ENCODE peak calls at places on chromosomes 16 and 17, in five cellular contexts. G, L, E, W and R are unnamed samples. For H3K27me3 and H3K36me3, the result is how much of the 10 kb centered on the place peaks cover.

GRCh38 chr17:17740627-17741237 is 59.5 kb downstream of the RAI1 start:
- DNase-seq in L (no peak), G (no peak), W (no peak), E (no peak), R (no peak)

GRCh38 chr17:58335779-58336455 is 7.3 kb upstream of the TSPOAP1 start:
- DNase-seq in W (peak), E (peak), L (no peak), G (no peak), R (no peak)

GRCh38 chr16:1451702-1452392 is 7.5 kb upstream of the CCDC154 start:
- DNase-seq in E (no peak), W (no peak), L (no peak), G (no peak), R (no peak)

GRCh38 chr16:12646490-12647274 is 157.0 kb downstream of the CPPED1 start:
- DNase-seq in L (no peak), W (no peak), E (no peak), G (no peak), R (no peak)

GRCh38 chr16:51237207-51237606 is 86.1 kb upstream of the SALL1 start:
- DNase-seq in L (no peak), G (no peak), E (no peak), W (no peak), R (no peak)

GRCh38 chr16:17318200-17318599 is 152.6 kb downstream of the XYLT1 start:
- DNase-seq in W (no peak), E (no peak), G (no peak), L (no peak), R (no peak)

GRCh38 chr16:55478827-55479559 is at the start of gene MMP2:
- DNase-seq in W (peak), L (peak), G (peak), E (peak), R (peak)

GRCh38 chr17:63405741-63406261 is 40.3 kb downstream of the CYB561 start:
- DNase-seq in L (peak), E (no peak), G (no peak), W (no peak), R (peak)

GRCh38 chr17:27552467-27552779 is 78.6 kb upstream of the LGALS9 start:
- DNase-seq in G (no peak), L (no peak), E (no peak), W (peak), R (peak)

GRCh38 chr17:76179496-76180467 is 38.7 kb upstream of the FOXJ1 start:
- DNase-seq in W (no peak), L (no peak), G (no peak), E (no peak), R (no peak)

GRCh38 chr17:27338536-27338985 is 44.6 kb downstream of the WSB1 start:
- DNase-seq in W (peak), G (no peak), L (no peak), E (no peak), R (no peak)

GRCh38 chr17:46044286-46044928 is 45.4 kb downstream of the STH start:
- DNase-seq in E (no peak), W (no peak), G (peak), L (peak), R (peak)

GRCh38 chr17:65388911-65389310 is 172.5 kb downstream of the AXIN2 start:
- DNase-seq in E (no peak), G (no peak), L (no peak), W (no peak), R (no peak)

GRCh38 chr17:7557825-7558543 is 566 bp upstream of the TNFSF13 start:
- DNase-seq in W (peak), E (peak), G (peak), L (peak), R (peak)

GRCh38 chr17:17682293-17682736 is 1.1 kb downstream of the RAI1 start:
- DNase-seq in E (peak), G (peak), W (peak), L (peak), R (peak)

GRCh38 chr17:29733151-29733550 is 110.4 kb upstream of the CORO6 start:
- DNase-seq in W (no peak), E (no peak), L (no peak), G (no peak), R (no peak)

GRCh38 chr16:50534958-50535357 is 13.2 kb upstream of the NKD1 start:
- DNase-seq in W (no peak), G (peak), E (no peak), L (no peak), R (no peak)

GRCh38 chr17:64270885-64271284 is 7.8 kb upstream of the TEX2 start:
- DNase-seq in L (no peak), W (no peak), G (no peak), E (no peak), R (no peak)

GRCh38 chr17:64736804-64737492 is 74.8 kb upstream of the SMURF2 start:
- DNase-seq in G (peak), W (no peak), E (no peak), L (peak), R (peak)

GRCh38 chr16:71352963-71353460 is 5.5 kb upstream of the CALB2 start:
- DNase-seq in L (no peak), G (no peak), W (no peak), E (no peak), R (no peak)

GRCh38 chr16:20884240-20884556 is 16.0 kb downstream of the DCUN1D3 start:
- DNase-seq in E (no peak), G (no peak), W (no peak), L (no peak), R (no peak)

GRCh38 chr16:48918520-48919258 is 308.7 kb upstream of the N4BP1 start:
- DNase-seq in G (no peak), W (no peak), E (no peak), L (no peak), R (no peak)

GRCh38 chr17:82965371-82965770 is 114.0 kb upstream of the METRNL start:
- DNase-seq in E (no peak), W (no peak), L (no peak), G (no peak), R (no peak)
- H3K27ac ChIP-seq in E (no peak), W (no peak), L (no peak), G (no peak), R (no peak)

GRCh38 chr17:31488264-31488981 is 96.9 kb downstream of the RAB11FIP4 start:
- DNase-seq in G (no peak), E (peak), L (peak), W (no peak), R (no peak)

GRCh38 chr17:31487063-31487647 is 95.7 kb downstream of the RAB11FIP4 start:
- DNase-seq in W (no peak), E (no peak), G (no peak), L (no peak), R (no peak)

GRCh38 chr17:31484821-31485220 is 93.3 kb downstream of the RAB11FIP4 start:
- DNase-seq in E (no peak), W (no peak), L (no peak), G (no peak), R (no peak)

GRCh38 chr17:31487648-31488263 is 96.3 kb downstream of the RAB11FIP4 start:
- DNase-seq in G (peak), L (peak), W (peak), E (peak), R (no peak)

DNA sequence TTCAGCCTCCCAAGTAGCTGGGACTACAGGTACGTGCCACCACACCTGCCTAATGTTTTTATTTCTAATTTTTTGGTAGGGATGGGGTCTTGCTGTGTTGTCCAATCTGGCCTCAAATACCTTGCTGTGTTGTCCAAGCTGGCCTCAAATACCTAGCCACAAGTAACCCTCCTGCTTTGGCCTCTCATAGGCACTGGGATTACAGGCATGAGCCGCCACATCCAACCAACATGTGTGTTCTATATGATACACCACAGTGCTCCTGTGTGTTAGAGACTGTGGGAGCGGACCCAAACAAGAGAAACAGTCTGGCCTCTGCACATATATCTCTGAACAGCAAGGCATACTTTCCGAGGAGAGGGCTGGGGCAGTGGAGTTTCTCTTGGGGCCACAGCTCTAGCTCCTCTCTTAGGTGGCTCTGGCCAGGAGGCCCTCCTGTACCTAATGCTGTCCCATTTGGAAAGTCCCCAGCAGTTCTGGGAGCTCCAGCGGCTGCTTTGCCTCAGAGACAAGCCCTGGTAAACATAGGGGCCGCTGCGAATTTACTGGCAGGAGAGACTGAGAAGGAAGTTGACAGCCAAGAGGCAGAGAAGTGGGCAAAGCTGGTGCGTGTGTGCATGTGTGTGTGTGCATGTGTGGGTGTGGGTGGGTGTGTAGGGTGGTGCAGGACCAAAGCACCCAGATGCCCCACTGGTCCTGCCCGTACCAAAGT is 95.0 kb downstream of the RAB11FIP4 start:
- DNase-seq in E (peak), G (no peak), L (no peak), W (no peak), R (no peak)
- H3K27me3 ChIP-seq in E (under half), G (under half), L (under half), W (under half), R (under half)

GRCh38 chr17:66787914-66788313 is 47.0 kb upstream of the CACNG5 start:
- DNase-seq in L (no peak), W (no peak), G (no peak), E (no peak), R (no peak)

GRCh38 chr17:66789093-66789492 is 45.8 kb upstream of the CACNG5 start:
- DNase-seq in E (no peak), W (no peak), G (no peak), L (no peak), R (peak)

GRCh38 chr17:66789961-66790421 is 44.9 kb upstream of the CACNG5 start:
- DNase-seq in L (no peak), E (no peak), W (no peak), G (no peak), R (no peak)

GRCh38 chr17:66791337-66791736 is 43.6 kb upstream of the CACNG5 start:
- DNase-seq in G (no peak), L (no peak), E (no peak), W (no peak), R (no peak)

DNA sequence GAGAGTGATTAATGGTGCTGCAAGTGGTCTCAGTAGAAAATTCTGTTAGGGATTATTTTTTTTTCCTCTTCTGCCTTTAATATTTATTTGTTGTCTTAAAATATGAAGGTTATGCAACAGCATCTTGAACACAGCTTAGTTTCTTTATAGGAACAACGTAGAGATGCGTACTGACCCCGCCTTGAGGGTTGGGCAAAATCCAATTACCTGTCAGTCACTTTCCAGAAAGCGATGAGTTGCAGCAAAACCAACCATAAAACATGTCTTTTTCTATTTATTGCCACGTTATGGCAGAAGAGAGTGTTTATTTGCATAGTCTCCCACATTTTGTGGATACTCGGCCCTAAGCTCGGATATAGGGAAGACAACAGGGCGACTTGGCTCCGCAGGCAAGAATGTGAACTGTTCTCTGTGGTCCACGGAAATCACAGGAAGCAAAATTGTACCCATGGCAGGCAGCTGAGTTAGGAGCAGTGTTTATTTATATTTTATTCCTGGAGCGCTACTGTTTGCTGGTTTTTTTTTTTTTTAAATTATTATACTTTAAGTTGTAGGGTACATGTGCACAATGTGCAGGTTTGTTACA is 44.3 kb upstream of the CACNG5 start:
- DNase-seq in E (no peak), L (no peak), G (no peak), W (no peak), R (no peak)
- H3K36me3 ChIP-seq in E (under half), L (under half), G (under half), W (under half), R (under half)

GRCh38 chr17:77736721-77737120 is 221.8 kb upstream of the TNRC6C start:
- DNase-seq in W (no peak), G (peak), E (no peak), L (no peak), R (no peak)

GRCh38 chr17:77734371-77735050 is 224.0 kb upstream of the TNRC6C start:
- DNase-seq in W (peak), E (peak), L (peak), G (peak), R (peak)

GRCh38 chr17:77736207-77736600 is 222.3 kb upstream of the TNRC6C start:
- DNase-seq in L (peak), W (no peak), G (peak), E (no peak), R (peak)

GRCh38 chr17:77735051-77735340 is 223.5 kb upstream of the TNRC6C start:
- DNase-seq in G (no peak), L (no peak), E (no peak), W (no peak), R (no peak)

DNA sequence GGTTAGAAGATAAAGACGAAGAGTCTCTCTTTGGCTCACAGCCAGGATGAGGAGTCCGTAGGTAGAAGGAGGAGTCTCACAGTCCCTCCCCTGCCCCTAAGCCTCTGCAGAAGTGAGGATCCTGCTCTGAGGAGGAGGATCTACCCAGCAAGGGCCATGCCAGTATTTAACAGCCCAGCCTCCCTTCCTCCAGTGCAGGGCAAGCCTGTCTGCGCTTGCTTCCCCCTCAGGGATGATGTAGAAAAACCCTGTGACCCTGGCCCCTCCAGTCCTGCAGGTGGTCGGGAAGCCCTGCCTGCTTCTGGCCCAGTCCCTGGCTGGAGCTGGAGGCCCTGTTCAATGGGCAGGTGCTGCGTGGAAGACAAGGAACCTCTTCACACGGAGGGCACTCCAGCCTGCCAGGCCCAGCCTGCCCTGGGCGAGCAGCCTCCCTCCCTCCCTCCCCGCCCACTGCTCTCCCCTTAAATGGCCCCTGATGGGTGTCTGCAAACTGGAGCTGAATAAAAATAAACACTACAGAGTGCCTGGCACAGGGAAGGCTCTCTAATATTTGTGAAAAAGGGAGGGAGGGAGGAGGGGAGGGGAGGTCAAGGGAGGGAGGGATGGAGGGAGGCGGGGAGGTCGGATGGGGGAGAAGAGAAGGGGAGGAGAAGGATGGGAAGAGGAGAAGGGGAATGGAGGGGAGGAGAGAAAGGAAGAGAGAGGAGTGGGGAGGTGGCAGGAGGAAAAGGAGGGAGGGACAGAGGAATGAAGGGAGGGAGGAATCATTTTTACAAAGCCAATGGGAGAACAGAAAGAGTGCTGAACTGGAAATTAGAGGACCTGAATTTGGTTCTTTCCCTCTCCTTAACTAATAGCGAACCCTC is 222.9 kb upstream of the TNRC6C start:
- DNase-seq in W (peak), L (peak), E (peak), G (peak), R (peak)
- H3K27ac ChIP-seq in W (peak), L (peak), E (peak), G (peak), R (no peak)

DNA sequence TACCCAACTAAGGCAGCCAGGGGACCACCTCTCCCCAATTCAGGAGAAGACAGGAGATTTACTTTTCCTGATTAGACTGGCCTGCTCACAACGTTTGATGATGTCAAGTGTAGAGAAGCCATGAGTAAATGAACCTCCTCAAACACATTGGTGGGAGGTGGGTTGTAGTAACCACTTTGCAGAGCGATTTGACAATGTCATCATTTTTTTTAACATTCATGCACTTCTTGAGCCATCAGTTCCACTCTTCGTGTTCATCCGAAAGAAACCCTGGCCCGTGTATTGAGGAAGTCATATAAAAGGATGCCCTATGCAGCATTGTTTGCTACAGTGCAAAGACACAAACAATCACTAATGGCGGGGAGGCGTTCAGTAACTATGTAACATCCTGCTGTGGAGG is 5.5 kb upstream of the KRT19 start:
- DNase-seq in L (no peak), E (no peak), W (no peak), G (no peak), R (no peak)
- H3K27me3 ChIP-seq in L (under half), E (under half), W (under half), G (under half), R (under half)

GRCh38 chr16:4868046-4868445 is 20.8 kb downstream of the UBN1 start:
- DNase-seq in L (no peak), E (no peak), G (no peak), W (no peak), R (no peak)
- H3K36me3 ChIP-seq in L (under half), E (half or more), G (under half), W (under half), R (under half)

GRCh38 chr17:9974460-9975381 is 69.7 kb upstream of the RCVRN start:
- DNase-seq in L (no peak), W (no peak), G (no peak), E (no peak), R (no peak)

GRCh38 chr17:9976283-9977009 is 71.4 kb upstream of the RCVRN start:
- DNase-seq in L (no peak), E (no peak), W (no peak), G (no peak), R (no peak)

GRCh38 chr17:9977175-9977574 is 72.1 kb upstream of the RCVRN start:
- DNase-seq in E (no peak), L (no peak), W (no peak), G (no peak), R (no peak)

GRCh38 chr17:9971991-9972390 is 66.9 kb upstream of the RCVRN start:
- DNase-seq in G (peak), L (no peak), E (peak), W (no peak), R (no peak)

DNA sequence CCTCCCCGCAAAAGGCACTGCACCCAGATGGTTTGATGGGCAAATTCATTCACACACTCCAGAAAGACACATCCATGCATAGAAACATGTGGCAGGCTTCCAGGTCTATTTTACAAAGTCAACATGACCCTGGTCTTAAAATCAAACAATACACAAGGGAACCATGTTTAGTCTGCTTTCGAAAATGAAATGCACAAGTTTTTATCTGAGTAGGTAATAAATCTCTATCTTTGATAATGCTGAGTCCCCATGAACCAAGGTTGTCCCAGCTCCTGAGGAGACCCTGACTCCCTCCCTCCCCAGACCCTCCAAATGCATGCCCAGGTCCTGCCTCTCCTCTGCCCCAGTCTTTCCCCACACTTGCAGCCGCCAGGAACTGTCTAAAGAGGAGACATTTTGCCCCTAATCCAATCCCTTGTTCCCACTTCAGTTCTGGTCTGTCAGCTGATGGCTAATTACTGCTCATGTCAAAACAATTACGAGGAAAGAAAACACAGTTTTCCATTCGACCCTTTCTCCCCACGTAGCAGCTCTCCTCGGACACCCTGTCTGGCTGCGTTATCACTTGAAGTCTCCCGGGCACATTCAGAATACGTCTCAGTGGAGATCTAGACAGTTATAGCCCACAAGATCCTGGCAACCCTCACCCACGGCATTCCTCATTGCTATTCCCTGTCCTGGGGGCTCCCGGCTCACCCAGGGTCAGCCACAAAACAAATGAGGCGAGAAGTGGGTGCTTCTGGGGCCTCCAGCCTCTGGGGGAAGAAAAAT is 68.8 kb upstream of the RCVRN start:
- DNase-seq in E (no peak), G (no peak), W (no peak), L (no peak), R (no peak)
- H3K27ac ChIP-seq in E (peak), G (no peak), W (no peak), L (no peak), R (no peak)

GRCh38 chr16:2816751-2817495 is at the start of gene PRSS21:
- DNase-seq in E (peak), G (no peak), L (no peak), W (peak), R (no peak)
- H3K27me3 ChIP-seq in E (under half), G (under half), L (under half), W (under half), R (under half)

GRCh38 chr17:814371-814770 is 32.2 kb downstream of the MRM3 start:
- DNase-seq in L (no peak), E (no peak), G (no peak), W (no peak), R (no peak)

GRCh38 chr17:807146-808002 is 25.2 kb downstream of the MRM3 start:
- DNase-seq in W (peak), G (no peak), E (no peak), L (no peak), R (no peak)

GRCh38 chr17:808003-808294 is 25.8 kb downstream of the MRM3 start:
- DNase-seq in E (no peak), L (no peak), G (no peak), W (no peak), R (no peak)

GRCh38 chr17:812638-813204 is 30.6 kb downstream of the MRM3 start:
- DNase-seq in E (no peak), L (no peak), G (no peak), W (no peak), R (no peak)
- H3K36me3 ChIP-seq in E (under half), L (under half), G (under half), W (under half), R (under half)

GRCh38 chr16:30011505-30012480 is 966 bp upstream of the DOC2A start:
- DNase-seq in E (no peak), G (no peak), W (no peak), L (peak), R (no peak)
- H3K27ac ChIP-seq in E (no peak), G (no peak), W (no peak), L (no peak), R (no peak)